ENCODE peak calls at places on chromosomes 5 and 9, in four cellular contexts. F is fibroblast of lung, Z is HCT116, I is GM12878. B is an unnamed sample.

GRCh38 chr5:154309805-154310204 is 119.3 kb downstream of the GALNT10 start:
- DNase-seq in Z (no peak), F (peak), I (no peak), B (no peak)

GRCh38 chr5:117100156-117100555 is 525.5 kb upstream of the SEMA6A start:
- DNase-seq in Z (no peak), F (no peak), I (no peak), B (no peak)

GRCh38 chr5:127097288-127097687 is 24.0 kb upstream of the C5orf63 start:
- DNase-seq in F (no peak), Z (no peak), I (no peak), B (peak)

GRCh38 chr9:107737987-107738743 is 248.6 kb upstream of the KLF4 start:
- DNase-seq in Z (no peak), I (no peak), F (peak), B (no peak)

GRCh38 chr5:112957970-112958773 is 18.4 kb upstream of the DCP2 start:
- DNase-seq in I (peak), Z (peak), F (peak), B (no peak)

GRCh38 chr5:53023969-53024368 is 34.8 kb downstream of the ITGA2 start:
- DNase-seq in F (peak), I (no peak), Z (no peak), B (no peak)

GRCh38 chr5:177446184-177447065 is at the start of gene PRR7:
- DNase-seq in Z (no peak), I (no peak), F (peak), B (no peak)

GRCh38 chr5:133391349-133392136 is 220.8 kb downstream of the FSTL4 start:
- DNase-seq in F (no peak), I (no peak), Z (no peak), B (no peak)

GRCh38 chr9:88872171-88872946 is 118.9 kb upstream of the S1PR3 start:
- DNase-seq in I (no peak), Z (no peak), F (no peak), B (no peak)

GRCh38 chr9:97934321-97935115 is 3.5 kb downstream of the HEMGN start:
- DNase-seq in I (no peak), F (no peak), Z (no peak), B (peak)

GRCh38 chr5:34767127-34767526 is 71.8 kb upstream of the TTC23L start:
- DNase-seq in Z (no peak), I (no peak), F (no peak), B (no peak)

GRCh38 chr9:91025856-91026255 is 224.2 kb downstream of the SYK start:
- DNase-seq in I (no peak), Z (no peak), F (no peak), B (no peak)

GRCh38 chr5:143030349-143030748 is 260.2 kb downstream of the ARHGAP26 start:
- DNase-seq in I (no peak), F (no peak), Z (no peak), B (no peak)

GRCh38 chr9:127567119-127567897 is 44.8 kb upstream of the STXBP1 start:
- DNase-seq in F (peak), Z (no peak), I (no peak), B (no peak)

GRCh38 chr5:110957934-110958333 is 113.6 kb upstream of the TSLP start:
- DNase-seq in Z (no peak), I (no peak), F (peak), B (no peak)

GRCh38 chr5:128470663-128471062 is 67.4 kb downstream of the FBN2 start:
- DNase-seq in Z (no peak), I (no peak), F (peak), B (no peak)

GRCh38 chr9:88355166-88355565 is 33.1 kb upstream of the SPIN1 start:
- DNase-seq in I (no peak), Z (peak), F (peak), B (no peak)

GRCh38 chr5:154956712-154957111 is 15.8 kb downstream of the MRPL22 start:
- DNase-seq in I (no peak), F (no peak), Z (no peak), B (no peak)

GRCh38 chr5:108688487-108688886 is 59.2 kb upstream of the FER start:
- DNase-seq in F (no peak), I (no peak), Z (no peak), B (no peak)

GRCh38 chr9:109745335-109746283 is 34.4 kb upstream of the PALM2AKAP2 start:
- DNase-seq in I (no peak), Z (no peak), F (peak), B (no peak)

GRCh38 chr9:78462616-78463015 is 165.7 kb downstream of the PSAT1 start:
- DNase-seq in I (no peak), Z (no peak), F (peak), B (no peak)

GRCh38 chr5:151034422-151035379 is 14.3 kb downstream of the GPX3 start:
- DNase-seq in Z (no peak), I (no peak), F (no peak), B (no peak)
- TF ChIP-seq EZH2 in Z (no peak), I (no peak), F (no peak), B (no peak)

GRCh38 chr5:92177926-92178487 is 794.9 kb upstream of the ARRDC3 start:
- DNase-seq in F (no peak), Z (no peak), I (no peak), B (no peak)
- TF ChIP-seq EZH2 in F (no peak), Z (no peak), I (no peak), B (no peak)

GRCh38 chr5:43017438-43017820 is 22.7 kb downstream of the ANXA2R start:
- DNase-seq in I (no peak), Z (no peak), F (peak), B (no peak)

GRCh38 chr5:43016217-43016779 is 23.8 kb downstream of the ANXA2R start:
- DNase-seq in I (no peak), F (peak), Z (no peak), B (no peak)

GRCh38 chr5:43019615-43020293 is 20.4 kb downstream of the ANXA2R start:
- DNase-seq in Z (peak), I (no peak), F (peak), B (no peak)

GRCh38 chr5:43020294-43020711 is 19.8 kb downstream of the ANXA2R start:
- DNase-seq in F (peak), I (no peak), Z (no peak), B (no peak)

DNA sequence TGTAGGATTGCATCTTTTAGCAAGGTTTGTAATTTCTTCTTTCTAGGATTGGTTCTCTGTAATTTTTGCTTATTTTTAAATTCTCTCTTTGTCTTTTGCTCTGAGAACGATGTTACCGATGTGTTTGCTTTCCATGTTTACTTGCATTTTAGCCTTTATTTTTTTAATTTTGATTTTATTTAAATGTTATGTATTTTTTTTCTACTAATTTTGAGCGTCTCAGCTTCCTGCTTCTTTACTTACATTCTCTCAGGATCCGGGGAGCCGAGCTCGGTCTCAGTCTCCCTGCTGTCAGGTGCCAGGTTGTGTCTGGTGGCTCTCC is 20.9 kb downstream of the ANXA2R start:
- DNase-seq in I (no peak), Z (no peak), F (peak), B (no peak)
- TF ChIP-seq EZH2 in I (no peak), Z (no peak), F (no peak), B (no peak)

DNA sequence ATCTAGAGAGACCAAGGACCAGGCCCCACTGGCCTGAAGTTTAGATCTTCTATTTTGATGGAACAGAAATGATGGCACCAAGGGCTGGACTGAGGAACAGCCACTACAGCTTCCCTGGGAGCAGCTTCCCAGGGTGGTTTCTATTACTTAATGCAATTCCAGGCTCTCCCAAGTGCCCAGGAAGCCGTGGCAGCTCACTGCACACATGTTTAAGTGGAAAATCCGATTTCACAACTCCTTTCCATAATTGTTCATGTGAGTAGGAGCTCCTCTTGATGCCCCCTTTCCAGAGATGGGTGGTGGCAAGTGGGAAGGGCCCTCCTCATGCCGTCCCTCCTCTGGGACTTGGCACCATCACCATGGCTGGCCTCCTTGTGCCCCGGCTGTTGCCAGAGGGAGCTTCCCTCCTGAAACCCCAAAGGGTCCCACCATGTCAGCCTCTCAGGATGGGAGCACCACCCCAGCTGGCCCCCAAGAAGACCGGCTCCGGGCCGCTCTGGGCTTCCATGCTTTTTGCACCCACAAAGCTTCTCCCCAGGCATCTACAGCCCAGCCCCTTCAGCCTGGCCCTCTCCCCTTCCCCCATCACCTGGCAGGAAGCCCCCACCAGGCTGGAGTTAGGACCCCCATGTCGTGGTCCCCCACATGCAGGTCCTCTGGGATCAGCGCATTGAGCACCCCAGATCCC is 9.1 kb upstream of the UBAC1 start:
- DNase-seq in I (no peak), F (no peak), Z (no peak), B (no peak)
- TF ChIP-seq EZH2 in I (no peak), F (no peak), Z (no peak), B (no peak)

GRCh38 chr9:18692240-18692639 is 218.3 kb downstream of the ADAMTSL1 start:
- DNase-seq in I (no peak), Z (no peak), F (no peak), B (no peak)

GRCh38 chr9:18689881-18690280 is 215.9 kb downstream of the ADAMTSL1 start:
- DNase-seq in F (no peak), Z (no peak), I (no peak), B (no peak)

GRCh38 chr9:18689166-18689565 is 215.2 kb downstream of the ADAMTSL1 start:
- DNase-seq in F (no peak), Z (no peak), I (no peak), B (no peak)

GRCh38 chr9:18684608-18685317 is 210.8 kb downstream of the ADAMTSL1 start:
- DNase-seq in I (no peak), F (no peak), Z (no peak), B (no peak)

DNA sequence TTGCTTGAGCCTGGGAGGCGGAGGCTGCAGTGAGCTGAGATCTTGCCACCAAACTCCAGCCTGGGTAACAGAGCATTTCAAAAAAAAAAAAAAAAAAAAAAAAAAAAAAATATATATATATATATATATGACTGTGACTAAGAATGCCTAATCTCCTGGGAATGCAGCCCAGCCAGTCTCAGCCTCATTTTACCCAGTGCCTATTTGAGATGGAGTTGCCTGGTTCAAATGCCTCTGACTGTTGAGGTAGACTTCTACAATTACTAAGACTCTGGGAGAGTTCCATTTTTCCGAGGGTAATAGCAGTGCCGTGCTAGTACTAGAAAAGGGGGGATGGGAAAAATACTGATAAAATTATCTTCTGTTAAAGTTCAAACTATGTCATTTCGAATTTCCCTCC is 214.6 kb downstream of the ADAMTSL1 start:
- DNase-seq in Z (no peak), I (no peak), F (peak), B (no peak)
- TF ChIP-seq EZH2 in Z (no peak), I (no peak), F (no peak), B (no peak)

B was measured in SK-N-MC.